ENCODE peak calls at places on chromosomes 16 and 17, in eight cellular contexts. One of them, this sample, is unnamed. For H3K4me1, the result is how much of the 10 kb centered on the place peaks cover.

GRCh38 chr17:17502741-17503565 is 6.8 kb upstream of the RASD1 start:
- DNase-seq in esophagus squamous epithelium: no peak
- DNase-seq in upper lobe of right lung: peak
- DNase-seq in lower lobe of right lung: peak
- DNase-seq in GM23338: no peak
- DNase-seq in sigmoid colon: no peak
- DNase-seq in body of pancreas: no peak
- DNase-seq in tibial artery: no peak
- DNase-seq in this sample: no peak

GRCh38 chr16:8113843-8114242 is 476.5 kb downstream of the TMEM114 start:
- DNase-seq in esophagus squamous epithelium: no peak
- DNase-seq in upper lobe of right lung: no peak
- DNase-seq in lower lobe of right lung: no peak
- DNase-seq in GM23338: no peak
- DNase-seq in sigmoid colon: no peak
- DNase-seq in body of pancreas: no peak
- DNase-seq in tibial artery: no peak
- DNase-seq in this sample: no peak

GRCh38 chr17:66959641-66960375 is 4.7 kb upstream of the CACNG4 start:
- DNase-seq in esophagus squamous epithelium: no peak
- DNase-seq in upper lobe of right lung: no peak
- DNase-seq in lower lobe of right lung: no peak
- DNase-seq in GM23338: no peak
- DNase-seq in sigmoid colon: no peak
- DNase-seq in body of pancreas: no peak
- DNase-seq in tibial artery: no peak
- DNase-seq in this sample: no peak

GRCh38 chr16:65281636-65282035 is 159.8 kb upstream of the CDH11 start:
- DNase-seq in esophagus squamous epithelium: no peak
- DNase-seq in upper lobe of right lung: no peak
- DNase-seq in lower lobe of right lung: no peak
- DNase-seq in GM23338: peak
- DNase-seq in sigmoid colon: no peak
- DNase-seq in body of pancreas: no peak
- DNase-seq in tibial artery: no peak
- DNase-seq in this sample: no peak

GRCh38 chr16:86901483-86901882 is 323.1 kb downstream of the FOXL1 start:
- DNase-seq in esophagus squamous epithelium: no peak
- DNase-seq in upper lobe of right lung: no peak
- DNase-seq in lower lobe of right lung: no peak
- DNase-seq in GM23338: no peak
- DNase-seq in sigmoid colon: no peak
- DNase-seq in body of pancreas: peak
- DNase-seq in tibial artery: no peak
- DNase-seq in this sample: no peak

GRCh38 chr16:87129771-87130170 is 187.4 kb downstream of the C16orf95 start:
- DNase-seq in esophagus squamous epithelium: no peak
- DNase-seq in upper lobe of right lung: no peak
- DNase-seq in lower lobe of right lung: no peak
- DNase-seq in GM23338: no peak
- DNase-seq in sigmoid colon: peak
- DNase-seq in body of pancreas: no peak
- DNase-seq in tibial artery: no peak
- DNase-seq in this sample: peak

GRCh38 chr17:8121531-8122390 is 2.1 kb downstream of the HES7 start:
- DNase-seq in esophagus squamous epithelium: no peak
- DNase-seq in upper lobe of right lung: no peak
- DNase-seq in lower lobe of right lung: no peak
- DNase-seq in GM23338: peak
- DNase-seq in sigmoid colon: peak
- DNase-seq in body of pancreas: no peak
- DNase-seq in tibial artery: no peak
- DNase-seq in this sample: no peak

GRCh38 chr17:59391026-59391425 is 59.6 kb downstream of the YPEL2 start:
- DNase-seq in esophagus squamous epithelium: no peak
- DNase-seq in upper lobe of right lung: no peak
- DNase-seq in lower lobe of right lung: no peak
- DNase-seq in GM23338: no peak
- DNase-seq in sigmoid colon: no peak
- DNase-seq in body of pancreas: no peak
- DNase-seq in tibial artery: no peak
- DNase-seq in this sample: no peak

GRCh38 chr16:9115277-9115676 is 23.8 kb downstream of the HAPSTR1 start:
- DNase-seq in esophagus squamous epithelium: no peak
- DNase-seq in upper lobe of right lung: no peak
- DNase-seq in lower lobe of right lung: no peak
- DNase-seq in GM23338: no peak
- DNase-seq in sigmoid colon: no peak
- DNase-seq in body of pancreas: no peak
- DNase-seq in tibial artery: no peak
- DNase-seq in this sample: no peak

GRCh38 chr16:282944-283744 is at the start of gene PDIA2:
- DNase-seq in esophagus squamous epithelium: no peak
- DNase-seq in upper lobe of right lung: no peak
- DNase-seq in lower lobe of right lung: no peak
- DNase-seq in GM23338: no peak
- DNase-seq in sigmoid colon: no peak
- DNase-seq in body of pancreas: peak
- DNase-seq in tibial artery: no peak
- DNase-seq in this sample: no peak

GRCh38 chr16:5001571-5001970 is 32.2 kb downstream of the NAGPA start:
- DNase-seq in esophagus squamous epithelium: no peak
- DNase-seq in upper lobe of right lung: no peak
- DNase-seq in lower lobe of right lung: peak
- DNase-seq in GM23338: no peak
- DNase-seq in sigmoid colon: no peak
- DNase-seq in body of pancreas: no peak
- DNase-seq in tibial artery: no peak
- DNase-seq in this sample: no peak

GRCh38 chr17:47188266-47188665 is 829 bp downstream of the CDC27 start:
- DNase-seq in esophagus squamous epithelium: no peak
- DNase-seq in upper lobe of right lung: no peak
- DNase-seq in lower lobe of right lung: no peak
- DNase-seq in GM23338: peak
- DNase-seq in sigmoid colon: no peak
- DNase-seq in body of pancreas: peak
- DNase-seq in tibial artery: no peak
- DNase-seq in this sample: no peak

GRCh38 chr17:38885728-38886642 is 16.1 kb downstream of the LASP1 start:
- DNase-seq in esophagus squamous epithelium: no peak
- DNase-seq in upper lobe of right lung: no peak
- DNase-seq in lower lobe of right lung: no peak
- DNase-seq in GM23338: peak
- DNase-seq in sigmoid colon: no peak
- DNase-seq in body of pancreas: no peak
- DNase-seq in tibial artery: no peak
- DNase-seq in this sample: no peak

GRCh38 chr16:84728853-84729424 is 29.1 kb downstream of the USP10 start:
- DNase-seq in esophagus squamous epithelium: no peak
- DNase-seq in upper lobe of right lung: no peak
- DNase-seq in lower lobe of right lung: no peak
- DNase-seq in GM23338: no peak
- DNase-seq in sigmoid colon: no peak
- DNase-seq in body of pancreas: no peak
- DNase-seq in tibial artery: no peak
- DNase-seq in this sample: no peak
- H3K4me1 ChIP-seq in esophagus squamous epithelium: under half
- H3K4me1 ChIP-seq in upper lobe of right lung: under half
- H3K4me1 ChIP-seq in lower lobe of right lung: half or more
- H3K4me1 ChIP-seq in GM23338: half or more
- H3K4me1 ChIP-seq in sigmoid colon: half or more
- H3K4me1 ChIP-seq in body of pancreas: under half
- H3K4me1 ChIP-seq in tibial artery: under half
- H3K4me1 ChIP-seq in this sample: under half

GRCh38 chr17:37255434-37255833 is 120.4 kb upstream of the C17orf78 start:
- DNase-seq in esophagus squamous epithelium: no peak
- DNase-seq in upper lobe of right lung: no peak
- DNase-seq in lower lobe of right lung: no peak
- DNase-seq in GM23338: no peak
- DNase-seq in sigmoid colon: no peak
- DNase-seq in body of pancreas: no peak
- DNase-seq in tibial artery: no peak
- DNase-seq in this sample: no peak

GRCh38 chr17:37256627-37257026 is 119.2 kb upstream of the C17orf78 start:
- DNase-seq in esophagus squamous epithelium: no peak
- DNase-seq in upper lobe of right lung: no peak
- DNase-seq in lower lobe of right lung: no peak
- DNase-seq in GM23338: no peak
- DNase-seq in sigmoid colon: no peak
- DNase-seq in body of pancreas: no peak
- DNase-seq in tibial artery: no peak
- DNase-seq in this sample: no peak

GRCh38 chr17:37261286-37261685 is 114.5 kb upstream of the C17orf78 start:
- DNase-seq in esophagus squamous epithelium: no peak
- DNase-seq in upper lobe of right lung: no peak
- DNase-seq in lower lobe of right lung: no peak
- DNase-seq in GM23338: no peak
- DNase-seq in sigmoid colon: no peak
- DNase-seq in body of pancreas: no peak
- DNase-seq in tibial artery: no peak
- DNase-seq in this sample: no peak

DNA sequence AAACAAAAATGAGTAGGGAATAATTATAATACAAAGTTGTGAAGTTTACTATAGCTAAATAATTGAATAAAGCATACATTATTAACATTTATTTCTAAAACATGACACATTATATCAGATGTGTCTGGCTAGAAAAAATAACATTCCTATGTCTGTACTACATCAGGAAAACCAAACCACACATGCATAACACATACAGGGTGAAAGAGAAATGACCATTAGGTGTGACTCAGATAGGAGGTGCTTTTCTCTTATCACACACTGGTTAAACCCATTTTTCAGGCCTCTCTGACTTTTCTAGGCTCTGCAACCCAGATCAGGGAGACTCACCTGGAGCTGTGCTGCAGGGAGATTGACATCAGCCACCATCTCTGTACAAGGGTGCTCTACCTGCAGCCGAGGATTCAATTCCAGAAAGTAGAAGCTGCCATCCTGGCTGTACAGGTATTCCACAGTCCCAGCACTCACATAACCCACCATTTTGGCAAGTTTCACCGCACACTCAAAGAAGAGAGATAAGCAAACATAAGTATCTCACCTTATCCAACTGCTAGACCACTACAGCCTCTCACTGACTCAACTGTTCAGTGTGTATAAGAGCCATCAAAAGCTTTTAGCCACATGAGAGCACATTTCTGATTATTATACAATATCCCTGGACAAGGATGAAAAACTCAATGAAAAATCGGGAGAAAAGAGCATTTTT is 116.6 kb upstream of the C17orf78 start:
- DNase-seq in esophagus squamous epithelium: no peak
- DNase-seq in upper lobe of right lung: no peak
- DNase-seq in lower lobe of right lung: no peak
- DNase-seq in GM23338: no peak
- DNase-seq in sigmoid colon: no peak
- DNase-seq in body of pancreas: no peak
- DNase-seq in tibial artery: no peak
- DNase-seq in this sample: no peak
- H3K27ac ChIP-seq in esophagus squamous epithelium: no peak
- H3K27ac ChIP-seq in upper lobe of right lung: no peak
- H3K27ac ChIP-seq in lower lobe of right lung: no peak
- H3K27ac ChIP-seq in GM23338: no peak
- H3K27ac ChIP-seq in sigmoid colon: no peak
- H3K27ac ChIP-seq in body of pancreas: no peak
- H3K27ac ChIP-seq in tibial artery: no peak
- H3K27ac ChIP-seq in this sample: no peak

DNA sequence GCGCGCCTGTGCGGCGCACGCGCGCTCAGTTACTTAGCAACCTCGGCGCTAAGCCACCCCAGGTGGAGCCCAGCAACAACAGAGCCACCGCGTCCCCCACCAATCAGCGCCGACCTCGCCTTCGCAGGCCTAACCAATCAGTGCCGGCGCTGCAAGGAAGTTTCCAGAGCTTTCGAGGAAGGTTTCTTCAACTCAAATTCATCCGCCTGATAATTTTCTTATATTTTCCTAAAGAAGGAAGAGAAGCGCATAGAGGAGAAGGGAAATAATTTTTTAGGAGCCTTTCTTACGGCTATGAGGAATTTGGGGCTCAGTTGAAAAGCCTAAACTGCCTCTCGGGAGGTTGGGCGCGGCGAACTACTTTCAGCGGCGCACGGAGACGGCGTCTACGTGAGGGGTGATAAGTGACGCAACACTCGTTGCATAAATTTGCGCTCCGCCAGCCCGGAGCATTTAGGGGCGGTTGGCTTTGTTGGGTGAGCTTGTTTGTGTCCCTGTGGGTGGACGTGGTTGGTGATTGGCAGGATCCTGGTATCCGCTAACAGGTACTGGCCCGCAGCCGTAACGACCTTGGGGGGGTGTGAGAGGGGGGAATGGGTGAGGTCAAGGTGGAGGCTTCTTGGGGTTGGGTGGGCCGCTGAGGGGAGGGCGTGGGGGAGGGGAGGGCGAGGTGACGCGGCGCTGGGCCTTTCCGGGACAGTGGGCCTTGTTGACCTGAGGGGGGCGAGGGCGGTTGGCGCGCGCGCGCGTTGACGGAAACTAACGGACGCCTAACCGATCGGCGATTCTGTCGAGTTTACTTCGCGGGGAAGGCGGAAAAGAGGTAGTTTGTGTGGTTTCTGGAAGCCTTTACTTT is at the start of gene UBB:
- DNase-seq in esophagus squamous epithelium: peak
- DNase-seq in upper lobe of right lung: peak
- DNase-seq in lower lobe of right lung: peak
- DNase-seq in GM23338: peak
- DNase-seq in sigmoid colon: peak
- DNase-seq in body of pancreas: peak
- DNase-seq in tibial artery: peak
- DNase-seq in this sample: peak
- TF ChIP-seq CTCF in esophagus squamous epithelium: peak
- TF ChIP-seq CTCF in upper lobe of right lung: no peak
- TF ChIP-seq CTCF in lower lobe of right lung: no peak
- TF ChIP-seq CTCF in GM23338: peak
- TF ChIP-seq CTCF in sigmoid colon: no peak
- TF ChIP-seq CTCF in body of pancreas: no peak
- TF ChIP-seq CTCF in tibial artery: no peak
- TF ChIP-seq CTCF in this sample: no peak

GRCh38 chr17:76497699-76497978 is 3.6 kb downstream of the RHBDF2 start:
- DNase-seq in esophagus squamous epithelium: no peak
- DNase-seq in upper lobe of right lung: no peak
- DNase-seq in lower lobe of right lung: no peak
- DNase-seq in GM23338: no peak
- DNase-seq in sigmoid colon: no peak
- DNase-seq in body of pancreas: no peak
- DNase-seq in tibial artery: no peak
- DNase-seq in this sample: no peak

GRCh38 chr17:76497979-76498885 is 3.0 kb downstream of the RHBDF2 start:
- DNase-seq in esophagus squamous epithelium: no peak
- DNase-seq in upper lobe of right lung: peak
- DNase-seq in lower lobe of right lung: peak
- DNase-seq in GM23338: peak
- DNase-seq in sigmoid colon: peak
- DNase-seq in body of pancreas: peak
- DNase-seq in tibial artery: peak
- DNase-seq in this sample: peak

GRCh38 chr17:76500745-76501017 is 542 bp downstream of the RHBDF2 start:
- DNase-seq in esophagus squamous epithelium: no peak
- DNase-seq in upper lobe of right lung: no peak
- DNase-seq in lower lobe of right lung: no peak
- DNase-seq in GM23338: no peak
- DNase-seq in sigmoid colon: no peak
- DNase-seq in body of pancreas: no peak
- DNase-seq in tibial artery: no peak
- DNase-seq in this sample: no peak

GRCh38 chr17:76500074-76500744 is 1.0 kb downstream of the RHBDF2 start:
- DNase-seq in esophagus squamous epithelium: no peak
- DNase-seq in upper lobe of right lung: no peak
- DNase-seq in lower lobe of right lung: peak
- DNase-seq in GM23338: no peak
- DNase-seq in sigmoid colon: no peak
- DNase-seq in body of pancreas: peak
- DNase-seq in tibial artery: no peak
- DNase-seq in this sample: no peak

GRCh38 chr17:76498886-76499667 is 2.1 kb downstream of the RHBDF2 start:
- DNase-seq in esophagus squamous epithelium: no peak
- DNase-seq in upper lobe of right lung: no peak
- DNase-seq in lower lobe of right lung: no peak
- DNase-seq in GM23338: no peak
- DNase-seq in sigmoid colon: no peak
- DNase-seq in body of pancreas: peak
- DNase-seq in tibial artery: no peak
- DNase-seq in this sample: no peak
- H3K4me1 ChIP-seq in esophagus squamous epithelium: under half
- H3K4me1 ChIP-seq in upper lobe of right lung: under half
- H3K4me1 ChIP-seq in lower lobe of right lung: half or more
- H3K4me1 ChIP-seq in GM23338: under half
- H3K4me1 ChIP-seq in sigmoid colon: under half
- H3K4me1 ChIP-seq in body of pancreas: half or more
- H3K4me1 ChIP-seq in tibial artery: under half
- H3K4me1 ChIP-seq in this sample: under half

This sample was measured in ascending aorta.